ENCODE peak calls at places on chromosomes 16 and 17, in five cellular contexts. W is CD4-positive, CD25-positive, alpha-beta regulatory T cell; P is heart left ventricle; M is Peyer's patch; S is neural progenitor cell. E is an unnamed sample.
A peak's percentile ranks its signal among the peaks of the same experiment; 100 is the strongest.

GRCh38 chr17:52145496-52145895 is 13.0 kb downstream of the CA10 start:
- DNase-seq in W (no peak), P (no peak), M (no peak), S (no peak), E (no peak)

GRCh38 chr16:66476328-66477027 is 49.4 kb downstream of the BEAN1 start:
- DNase-seq in W (peak; percentile 48), P (no peak), M (peak; percentile 65), S (no peak), E (no peak)

GRCh38 chr16:53732296-53732929 is 28.5 kb downstream of the FTO start:
- DNase-seq in W (no peak), P (no peak), M (no peak), S (no peak), E (no peak)

GRCh38 chr16:57469917-57470470 is 7.5 kb downstream of the POLR2C start:
- DNase-seq in W (no peak), P (no peak), M (no peak), S (no peak), E (no peak)

GRCh38 chr17:79803997-79804855 is 7.3 kb upstream of the CBX8 start:
- DNase-seq in W (peak; percentile 88), P (no peak), M (peak; percentile 66), S (peak; percentile 74), E (no peak)

GRCh38 chr16:53515259-53515658 is 12.2 kb upstream of the AKTIP start:
- DNase-seq in W (no peak), P (no peak), M (no peak), S (no peak), E (no peak)

GRCh38 chr17:2282297-2282873 is 21.2 kb downstream of the SMG6 start:
- DNase-seq in W (peak; percentile 71), P (no peak), M (no peak), S (peak; percentile 63), E (no peak)

GRCh38 chr16:49467540-49468372 is 94.2 kb downstream of the C16orf78 start:
- DNase-seq in W (no peak), P (peak; percentile 7), M (peak; percentile 24), S (no peak), E (no peak)

GRCh38 chr17:74037320-74037719 is 166.2 kb upstream of the RPL38 start:
- DNase-seq in W (no peak), P (no peak), M (no peak), S (peak; percentile 36), E (peak; percentile 79)

GRCh38 chr16:68324780-68325357 is 14.1 kb downstream of the PRMT7 start:
- DNase-seq in W (no peak), P (no peak), M (no peak), S (no peak), E (no peak)

GRCh38 chr17:58399974-58400373 is 17.4 kb downstream of the RNF43 start:
- DNase-seq in W (no peak), P (no peak), M (no peak), S (no peak), E (no peak)

GRCh38 chr17:57751348-57751970 is 6.4 kb upstream of the CCDC182 start:
- DNase-seq in W (no peak), P (no peak), M (no peak), S (no peak), E (no peak)

GRCh38 chr16:19005561-19006445 is 22.1 kb downstream of the TMC7 start:
- DNase-seq in W (no peak), P (peak; percentile 37), M (peak; percentile 87), S (peak; percentile 57), E (no peak)

GRCh38 chr16:48011888-48012658 is 143.7 kb downstream of the ABCC12 start:
- DNase-seq in W (no peak), P (no peak), M (no peak), S (no peak), E (no peak)

GRCh38 chr16:278863-279366 is 1.5 kb upstream of the ARHGDIG start:
- DNase-seq in W (peak; percentile 81), P (no peak), M (no peak), S (peak; percentile 49), E (peak; percentile 69)

GRCh38 chr16:52825882-52826281 is 226.8 kb downstream of the CHD9NB start:
- DNase-seq in W (no peak), P (no peak), M (no peak), S (no peak), E (no peak)

GRCh38 chr17:78979780-78980623 is at the start of gene LGALS3BP:
- DNase-seq in W (peak; percentile 71), P (peak; percentile 75), M (peak; percentile 86), S (peak; percentile 66), E (peak; percentile 89)

GRCh38 chr16:86378128-86378527 is 132.2 kb upstream of the FOXF1 start:
- DNase-seq in W (no peak), P (no peak), M (no peak), S (no peak), E (no peak)

GRCh38 chr16:87463722-87464690 is 28.8 kb downstream of the ZCCHC14 start:
- DNase-seq in W (peak; percentile 53), P (peak; percentile 36), M (peak; percentile 54), S (no peak), E (peak; percentile 38)

DNA sequence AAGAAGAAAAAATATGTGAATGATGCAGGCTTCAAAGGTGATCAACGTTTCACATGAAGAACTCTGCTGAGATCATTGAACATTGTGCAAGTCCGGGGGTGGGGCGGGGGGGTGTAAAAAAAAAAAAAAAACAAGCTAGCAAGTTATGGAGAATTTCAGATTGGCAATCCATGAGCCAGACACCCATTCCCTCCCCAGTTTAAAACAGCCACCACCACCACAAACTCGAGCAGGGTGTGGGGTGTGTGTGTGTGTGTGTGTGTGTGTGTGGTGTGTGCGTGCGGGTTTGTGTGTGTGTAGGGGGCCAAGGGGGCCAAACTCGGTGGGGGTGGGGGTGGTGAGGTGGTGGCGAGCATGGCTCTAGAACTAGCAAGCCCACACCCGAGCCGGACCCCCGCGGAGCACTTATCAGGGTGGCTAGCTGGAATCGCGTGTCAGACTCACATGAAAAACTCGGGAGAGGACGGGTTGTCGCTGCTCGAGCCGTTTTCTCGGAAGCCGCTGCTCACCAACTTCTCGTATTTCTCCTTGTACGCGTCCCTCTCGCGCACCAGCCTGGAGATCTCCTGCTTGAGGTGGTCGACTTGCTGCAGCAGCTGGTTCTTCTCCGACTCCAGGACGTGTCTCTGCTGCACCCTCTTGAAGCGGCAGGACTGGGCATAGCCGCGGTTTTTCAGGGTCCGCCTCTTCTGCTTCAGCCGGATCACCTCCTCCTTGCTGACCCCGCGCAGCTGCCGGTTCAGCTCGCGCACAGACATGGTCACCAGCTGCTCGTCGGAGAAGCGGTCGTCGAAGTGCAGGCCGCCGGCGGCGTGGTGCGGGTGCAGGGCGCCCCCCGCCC is 2.0 kb downstream of the MAF start:
- DNase-seq in W (peak; percentile 69), P (peak; percentile 59), M (peak; percentile 70), S (peak; percentile 87), E (peak; percentile 83)
- H3K27me3 ChIP-seq in W (no peaks in the 10 kb centered on the region), P (no peaks in the 10 kb centered on the region), M (no peaks in the 10 kb centered on the region), S (no peaks in the 10 kb centered on the region), E (no peaks in the 10 kb centered on the region)

GRCh38 chr17:76565728-76566612 is 19.7 kb downstream of the ST6GALNAC2 start:
- DNase-seq in W (no peak), P (no peak), M (no peak), S (no peak), E (no peak)
- H3K27ac ChIP-seq in W (no peak overlapping the region), P (no peak overlapping the region), M (no peak overlapping the region), S (no peak overlapping the region), E (no peak overlapping the region)

GRCh38 chr17:77696720-77697460 is 261.6 kb upstream of the TNRC6C start:
- DNase-seq in W (no peak), P (no peak), M (peak; percentile 22), S (no peak), E (no peak)
- H3K27me3 ChIP-seq in W (peaks cover 3% of the 10 kb centered on the region), P (no peaks in the 10 kb centered on the region), M (no peaks in the 10 kb centered on the region), S (peaks cover 51% of the 10 kb centered on the region), E (no peaks in the 10 kb centered on the region)

GRCh38 chr17:81517009-81517338 is 4.4 kb upstream of the ACTG1 start:
- DNase-seq in W (no peak), P (no peak), M (peak; percentile 55), S (no peak), E (no peak)

GRCh38 chr17:81516439-81516838 is 3.8 kb upstream of the ACTG1 start:
- DNase-seq in W (no peak), P (no peak), M (peak; percentile 44), S (no peak), E (no peak)

GRCh38 chr17:81514485-81514734 is 1.8 kb upstream of the ACTG1 start:
- DNase-seq in W (no peak), P (no peak), M (no peak), S (no peak), E (no peak)

GRCh38 chr17:81514735-81515529 is 2.3 kb upstream of the ACTG1 start:
- DNase-seq in W (peak; percentile 89), P (peak; percentile 90), M (peak; percentile 93), S (peak; percentile 89), E (peak; percentile 83)

DNA sequence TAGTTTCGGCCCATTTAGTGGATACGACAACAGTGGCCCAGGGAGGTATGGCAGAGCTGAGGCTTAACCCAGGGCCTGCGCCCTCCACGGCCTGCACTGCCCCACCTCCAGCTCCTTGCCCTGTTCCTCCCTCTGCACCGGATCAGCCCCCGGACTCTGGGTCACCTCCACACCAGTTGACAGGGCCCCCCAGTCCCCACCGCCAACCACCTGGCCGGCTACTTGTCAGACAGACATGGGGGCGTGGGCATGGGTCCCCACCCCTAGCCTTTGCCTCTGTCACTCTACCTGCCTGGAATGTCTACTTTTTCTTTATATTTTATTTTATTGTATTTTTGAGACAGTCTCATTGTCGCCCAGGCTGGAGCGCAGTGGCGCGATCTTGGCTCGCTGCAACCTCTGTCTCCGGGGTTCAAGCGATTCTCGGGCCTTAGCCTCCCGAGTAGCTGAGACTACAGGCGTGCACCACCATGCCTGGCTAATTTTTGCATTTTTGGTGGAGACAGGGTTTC is 3.0 kb upstream of the ACTG1 start:
- DNase-seq in W (no peak), P (peak; percentile 39), M (peak; percentile 59), S (no peak), E (no peak)
- H3K27ac ChIP-seq in W (peak overlapping the region; percentile 90), P (peak overlapping the region; percentile 100), M (peak overlapping the region; percentile 99), S (no peak overlapping the region), E (peak overlapping the region; percentile 100)

GRCh38 chr16:85205747-85206471 is 93.6 kb upstream of the CIBAR2 start:
- DNase-seq in W (no peak), P (peak; percentile 44), M (peak; percentile 64), S (no peak), E (no peak)
- H3K27me3 ChIP-seq in W (no peaks in the 10 kb centered on the region), P (no peaks in the 10 kb centered on the region), M (no peaks in the 10 kb centered on the region), S (no peaks in the 10 kb centered on the region), E (no peaks in the 10 kb centered on the region)